ENCODE peak calls at places on chromosomes 11 and 22, in eight cellular contexts. D, C, T, H, N, S, Z and I are unnamed samples.

GRCh38 chr11:46009647-46010046 is 87.2 kb downstream of the LARGE2 start:
- DNase-seq in H (no peak), D (no peak), C (no peak), N (no peak), S (no peak), Z (no peak), T (no peak), I (no peak)

GRCh38 chr11:68936358-68936636 is 32.6 kb downstream of the IGHMBP2 start:
- DNase-seq in Z (no peak), C (no peak), S (no peak), D (no peak), N (no peak), H (no peak), T (no peak), I (no peak)

GRCh38 chr11:72955466-72955865 is 141.3 kb downstream of the ATG16L2 start:
- DNase-seq in C (no peak), T (no peak), Z (no peak), D (no peak), S (no peak), H (no peak), N (no peak), I (no peak)

GRCh38 chr11:133946541-133947297 is 10.0 kb downstream of the IGSF9B start:
- DNase-seq in Z (no peak), D (no peak), H (no peak), S (no peak), N (no peak), T (no peak), C (no peak), I (no peak)

GRCh38 chr22:42114721-42115120 is 15.9 kb downstream of the CYP2D6 start:
- DNase-seq in N (no peak), H (no peak), S (no peak), C (no peak), T (no peak), D (no peak), Z (no peak), I (no peak)

GRCh38 chr11:66728760-66729385 is at the start of gene SPTBN2:
- DNase-seq in Z (peak), N (no peak), C (no peak), D (no peak), H (no peak), S (no peak), T (no peak), I (no peak)

GRCh38 chr11:64620286-64620962 is 29.4 kb downstream of the SLC22A12 start:
- DNase-seq in N (no peak), Z (no peak), S (peak), D (no peak), C (no peak), H (no peak), T (no peak), I (no peak)

GRCh38 chr11:72716291-72716690 is 35.9 kb downstream of the ARAP1 start:
- DNase-seq in T (no peak), S (no peak), C (no peak), H (no peak), Z (no peak), D (no peak), N (no peak), I (no peak)

GRCh38 chr11:45305874-45306623 is 19.9 kb upstream of the SYT13 start:
- DNase-seq in C (no peak), T (no peak), D (no peak), Z (no peak), S (no peak), H (no peak), N (no peak), I (no peak)

GRCh38 chr22:36328635-36329216 is 59.0 kb downstream of the MYH9 start:
- DNase-seq in N (peak), Z (no peak), H (peak), C (no peak), S (peak), D (no peak), T (peak), I (no peak)

GRCh38 chr11:78289547-78290292 is 101.0 kb downstream of the USP35 start:
- DNase-seq in D (no peak), C (no peak), H (no peak), N (no peak), S (no peak), T (no peak), Z (no peak), I (no peak)

GRCh38 chr11:20277014-20277413 is 86.5 kb upstream of the HTATIP2 start:
- DNase-seq in S (no peak), T (no peak), H (no peak), Z (no peak), N (no peak), C (no peak), D (no peak), I (no peak)

GRCh38 chr11:133945087-133945974 is 11.4 kb downstream of the IGSF9B start:
- DNase-seq in T (no peak), D (no peak), H (no peak), N (peak), C (peak), S (peak), Z (no peak), I (no peak)

GRCh38 chr11:114399903-114400221 is 449 bp downstream of the C11orf71 start:
- DNase-seq in S (no peak), T (no peak), N (no peak), Z (peak), H (no peak), C (no peak), D (peak), I (peak)

GRCh38 chr22:48955351-48956311 is 872.0 kb downstream of the BRD1 start:
- DNase-seq in C (no peak), N (no peak), Z (no peak), T (no peak), D (no peak), S (no peak), H (no peak), I (no peak)

GRCh38 chr11:66001941-66002647 is at the start of the genes BANF1 and EIF1AD:
- DNase-seq in Z (peak), H (peak), T (peak), S (peak), D (peak), N (peak), C (peak), I (peak)

GRCh38 chr11:130112071-130112830 is 42.6 kb downstream of the APLP2 start:
- DNase-seq in T (no peak), N (no peak), S (no peak), Z (no peak), C (no peak), H (no peak), D (no peak), I (no peak)

GRCh38 chr11:71086687-71087258 is 165.6 kb downstream of the SHANK2 start:
- DNase-seq in C (no peak), T (no peak), N (no peak), D (no peak), S (no peak), H (no peak), Z (peak), I (no peak)